ENCODE peak calls at places on chromosome 21, in eight cellular contexts. One of them, this sample, is unnamed.

GRCh38 chr21:34302496-34302895 is 61.3 kb upstream of the KCNE2 start:
- DNase-seq in NAMALWA: no peak
- DNase-seq in EL: no peak
- DNase-seq in stimulated activated CD4-positive, alpha-beta T cell treated with anti-CD3 and anti-CD28 coated beads, Interleukin-4, amount 100 ng/mL, for 4 hours: no peak
- DNase-seq in NCI-H1092: no peak
- DNase-seq in NCI-H774: no peak
- DNase-seq in cardiac fibroblast: no peak
- DNase-seq in DMS153: no peak
- DNase-seq in this sample: no peak

GRCh38 chr21:34205811-34206635 is 132.6 kb downstream of the MRPS6 start:
- DNase-seq in NAMALWA: peak; percentile 2
- DNase-seq in EL: no peak
- DNase-seq in stimulated activated CD4-positive, alpha-beta T cell treated with anti-CD3 and anti-CD28 coated beads, Interleukin-4, amount 100 ng/mL, for 4 hours: no peak
- DNase-seq in NCI-H1092: peak; percentile 82
- DNase-seq in NCI-H774: peak; percentile 9
- DNase-seq in cardiac fibroblast: no peak
- DNase-seq in DMS153: no peak
- DNase-seq in this sample: no peak

GRCh38 chr21:26130249-26130896 is 40.2 kb downstream of the APP start:
- DNase-seq in NAMALWA: no peak
- DNase-seq in EL: peak; percentile 73
- DNase-seq in stimulated activated CD4-positive, alpha-beta T cell treated with anti-CD3 and anti-CD28 coated beads, Interleukin-4, amount 100 ng/mL, for 4 hours: no peak
- DNase-seq in NCI-H1092: no peak
- DNase-seq in NCI-H774: no peak
- DNase-seq in cardiac fibroblast: peak; percentile 80
- DNase-seq in DMS153: no peak
- DNase-seq in this sample: no peak

GRCh38 chr21:33458861-33459260 is 20.9 kb downstream of the TMEM50B start:
- DNase-seq in NAMALWA: no peak
- DNase-seq in EL: peak; percentile 25
- DNase-seq in stimulated activated CD4-positive, alpha-beta T cell treated with anti-CD3 and anti-CD28 coated beads, Interleukin-4, amount 100 ng/mL, for 4 hours: no peak
- DNase-seq in NCI-H1092: no peak
- DNase-seq in NCI-H774: no peak
- DNase-seq in cardiac fibroblast: no peak
- DNase-seq in DMS153: no peak
- DNase-seq in this sample: no peak

GRCh38 chr21:45454081-45454923 is 49.3 kb downstream of the COL18A1 start:
- DNase-seq in NAMALWA: no peak
- DNase-seq in EL: no peak
- DNase-seq in stimulated activated CD4-positive, alpha-beta T cell treated with anti-CD3 and anti-CD28 coated beads, Interleukin-4, amount 100 ng/mL, for 4 hours: no peak
- DNase-seq in NCI-H1092: no peak
- DNase-seq in NCI-H774: no peak
- DNase-seq in cardiac fibroblast: peak; percentile 33
- DNase-seq in DMS153: no peak
- DNase-seq in this sample: no peak

GRCh38 chr21:28391938-28392337 is 600.7 kb downstream of the LTN1 start:
- DNase-seq in NAMALWA: no peak
- DNase-seq in EL: no peak
- DNase-seq in stimulated activated CD4-positive, alpha-beta T cell treated with anti-CD3 and anti-CD28 coated beads, Interleukin-4, amount 100 ng/mL, for 4 hours: no peak
- DNase-seq in NCI-H1092: no peak
- DNase-seq in NCI-H774: no peak
- DNase-seq in cardiac fibroblast: no peak
- DNase-seq in DMS153: no peak
- DNase-seq in this sample: no peak

GRCh38 chr21:42535602-42536171 is 22.0 kb downstream of the SLC37A1 start:
- DNase-seq in NAMALWA: peak; percentile 76
- DNase-seq in EL: no peak
- DNase-seq in stimulated activated CD4-positive, alpha-beta T cell treated with anti-CD3 and anti-CD28 coated beads, Interleukin-4, amount 100 ng/mL, for 4 hours: no peak
- DNase-seq in NCI-H1092: no peak
- DNase-seq in NCI-H774: no peak
- DNase-seq in cardiac fibroblast: no peak
- DNase-seq in DMS153: peak; percentile 59
- DNase-seq in this sample: no peak

GRCh38 chr21:14752006-14752909 is 206.1 kb upstream of the SAMSN1 start:
- DNase-seq in NAMALWA: no peak
- DNase-seq in EL: no peak
- DNase-seq in stimulated activated CD4-positive, alpha-beta T cell treated with anti-CD3 and anti-CD28 coated beads, Interleukin-4, amount 100 ng/mL, for 4 hours: no peak
- DNase-seq in NCI-H1092: no peak
- DNase-seq in NCI-H774: no peak
- DNase-seq in cardiac fibroblast: no peak
- DNase-seq in DMS153: no peak
- DNase-seq in this sample: no peak

GRCh38 chr21:28592205-28592845 is 400.4 kb downstream of the LTN1 start:
- DNase-seq in NAMALWA: no peak
- DNase-seq in EL: no peak
- DNase-seq in stimulated activated CD4-positive, alpha-beta T cell treated with anti-CD3 and anti-CD28 coated beads, Interleukin-4, amount 100 ng/mL, for 4 hours: no peak
- DNase-seq in NCI-H1092: no peak
- DNase-seq in NCI-H774: no peak
- DNase-seq in cardiac fibroblast: no peak
- DNase-seq in DMS153: no peak
- DNase-seq in this sample: no peak

GRCh38 chr21:41537356-41537755 is 29.4 kb upstream of the TMPRSS2 start:
- DNase-seq in NAMALWA: no peak
- DNase-seq in EL: no peak
- DNase-seq in stimulated activated CD4-positive, alpha-beta T cell treated with anti-CD3 and anti-CD28 coated beads, Interleukin-4, amount 100 ng/mL, for 4 hours: no peak
- DNase-seq in NCI-H1092: no peak
- DNase-seq in NCI-H774: no peak
- DNase-seq in cardiac fibroblast: no peak
- DNase-seq in DMS153: no peak
- DNase-seq in this sample: no peak

GRCh38 chr21:36706951-36707762 is 8.2 kb downstream of the SIM2 start:
- DNase-seq in NAMALWA: no peak
- DNase-seq in EL: no peak
- DNase-seq in stimulated activated CD4-positive, alpha-beta T cell treated with anti-CD3 and anti-CD28 coated beads, Interleukin-4, amount 100 ng/mL, for 4 hours: no peak
- DNase-seq in NCI-H1092: no peak
- DNase-seq in NCI-H774: no peak
- DNase-seq in cardiac fibroblast: no peak
- DNase-seq in DMS153: no peak
- DNase-seq in this sample: peak; percentile 30

GRCh38 chr21:40191196-40191595 is 324.0 kb downstream of the PCP4 start:
- DNase-seq in NAMALWA: no peak
- DNase-seq in EL: no peak
- DNase-seq in stimulated activated CD4-positive, alpha-beta T cell treated with anti-CD3 and anti-CD28 coated beads, Interleukin-4, amount 100 ng/mL, for 4 hours: no peak
- DNase-seq in NCI-H1092: no peak
- DNase-seq in NCI-H774: no peak
- DNase-seq in cardiac fibroblast: no peak
- DNase-seq in DMS153: no peak
- DNase-seq in this sample: no peak

GRCh38 chr21:41783476-41784150 is 16.8 kb upstream of the RIPK4 start:
- DNase-seq in NAMALWA: no peak
- DNase-seq in EL: peak; percentile 88
- DNase-seq in stimulated activated CD4-positive, alpha-beta T cell treated with anti-CD3 and anti-CD28 coated beads, Interleukin-4, amount 100 ng/mL, for 4 hours: no peak
- DNase-seq in NCI-H1092: peak; percentile 29
- DNase-seq in NCI-H774: peak; percentile 29
- DNase-seq in cardiac fibroblast: no peak
- DNase-seq in DMS153: peak; percentile 52
- DNase-seq in this sample: no peak

GRCh38 chr21:24868117-24868516 is 739.2 kb downstream of the MRPL39 start:
- DNase-seq in NAMALWA: no peak
- DNase-seq in EL: no peak
- DNase-seq in stimulated activated CD4-positive, alpha-beta T cell treated with anti-CD3 and anti-CD28 coated beads, Interleukin-4, amount 100 ng/mL, for 4 hours: no peak
- DNase-seq in NCI-H1092: no peak
- DNase-seq in NCI-H774: no peak
- DNase-seq in cardiac fibroblast: no peak
- DNase-seq in DMS153: no peak
- DNase-seq in this sample: no peak

GRCh38 chr21:22115746-22116145 is 1117.5 kb downstream of the NCAM2 start:
- DNase-seq in NAMALWA: no peak
- DNase-seq in EL: no peak
- DNase-seq in stimulated activated CD4-positive, alpha-beta T cell treated with anti-CD3 and anti-CD28 coated beads, Interleukin-4, amount 100 ng/mL, for 4 hours: no peak
- DNase-seq in NCI-H1092: no peak
- DNase-seq in NCI-H774: peak; percentile 33
- DNase-seq in cardiac fibroblast: no peak
- DNase-seq in DMS153: no peak
- DNase-seq in this sample: no peak

GRCh38 chr21:41548781-41549180 is 40.8 kb upstream of the TMPRSS2 start:
- DNase-seq in NAMALWA: no peak
- DNase-seq in EL: no peak
- DNase-seq in stimulated activated CD4-positive, alpha-beta T cell treated with anti-CD3 and anti-CD28 coated beads, Interleukin-4, amount 100 ng/mL, for 4 hours: no peak
- DNase-seq in NCI-H1092: no peak
- DNase-seq in NCI-H774: no peak
- DNase-seq in cardiac fibroblast: no peak
- DNase-seq in DMS153: no peak
- DNase-seq in this sample: no peak

GRCh38 chr21:44533121-44533890 is 6.7 kb downstream of the KRTAP10-1 start:
- DNase-seq in NAMALWA: no peak
- DNase-seq in EL: no peak
- DNase-seq in stimulated activated CD4-positive, alpha-beta T cell treated with anti-CD3 and anti-CD28 coated beads, Interleukin-4, amount 100 ng/mL, for 4 hours: no peak
- DNase-seq in NCI-H1092: no peak
- DNase-seq in NCI-H774: no peak
- DNase-seq in cardiac fibroblast: no peak
- DNase-seq in DMS153: no peak
- DNase-seq in this sample: no peak

GRCh38 chr21:25639167-25639921 is at the start of gene JAM2:
- DNase-seq in NAMALWA: peak; percentile 42
- DNase-seq in EL: peak; percentile 59
- DNase-seq in stimulated activated CD4-positive, alpha-beta T cell treated with anti-CD3 and anti-CD28 coated beads, Interleukin-4, amount 100 ng/mL, for 4 hours: peak; percentile 42
- DNase-seq in NCI-H1092: peak; percentile 23
- DNase-seq in NCI-H774: no peak
- DNase-seq in cardiac fibroblast: peak; percentile 12
- DNase-seq in DMS153: no peak
- DNase-seq in this sample: peak; percentile 57

GRCh38 chr21:32726742-32727477 is 903 bp downstream of the SYNJ1 start:
- DNase-seq in NAMALWA: peak; percentile 40
- DNase-seq in EL: peak; percentile 47
- DNase-seq in stimulated activated CD4-positive, alpha-beta T cell treated with anti-CD3 and anti-CD28 coated beads, Interleukin-4, amount 100 ng/mL, for 4 hours: no peak
- DNase-seq in NCI-H1092: no peak
- DNase-seq in NCI-H774: no peak
- DNase-seq in cardiac fibroblast: peak; percentile 32
- DNase-seq in DMS153: no peak
- DNase-seq in this sample: peak; percentile 28

GRCh38 chr21:35840949-35841348 is 219.4 kb downstream of the SETD4 start:
- DNase-seq in NAMALWA: no peak
- DNase-seq in EL: no peak
- DNase-seq in stimulated activated CD4-positive, alpha-beta T cell treated with anti-CD3 and anti-CD28 coated beads, Interleukin-4, amount 100 ng/mL, for 4 hours: no peak
- DNase-seq in NCI-H1092: no peak
- DNase-seq in NCI-H774: no peak
- DNase-seq in cardiac fibroblast: no peak
- DNase-seq in DMS153: peak; percentile 7
- DNase-seq in this sample: no peak

GRCh38 chr21:30336596-30336995 is 898 bp downstream of the KRTAP27-1 start:
- DNase-seq in NAMALWA: no peak
- DNase-seq in EL: no peak
- DNase-seq in stimulated activated CD4-positive, alpha-beta T cell treated with anti-CD3 and anti-CD28 coated beads, Interleukin-4, amount 100 ng/mL, for 4 hours: no peak
- DNase-seq in NCI-H1092: no peak
- DNase-seq in NCI-H774: no peak
- DNase-seq in cardiac fibroblast: peak; percentile 61
- DNase-seq in DMS153: no peak
- DNase-seq in this sample: no peak

GRCh38 chr21:36966846-36967657 is 583 bp upstream of the HLCS start:
- DNase-seq in NAMALWA: peak; percentile 27
- DNase-seq in EL: no peak
- DNase-seq in stimulated activated CD4-positive, alpha-beta T cell treated with anti-CD3 and anti-CD28 coated beads, Interleukin-4, amount 100 ng/mL, for 4 hours: no peak
- DNase-seq in NCI-H1092: no peak
- DNase-seq in NCI-H774: no peak
- DNase-seq in cardiac fibroblast: peak; percentile 25
- DNase-seq in DMS153: no peak
- DNase-seq in this sample: peak; percentile 33

GRCh38 chr21:44846485-44847260 is 26.8 kb downstream of the PTTG1IP start:
- DNase-seq in NAMALWA: no peak
- DNase-seq in EL: peak; percentile 54
- DNase-seq in stimulated activated CD4-positive, alpha-beta T cell treated with anti-CD3 and anti-CD28 coated beads, Interleukin-4, amount 100 ng/mL, for 4 hours: peak; percentile 33
- DNase-seq in NCI-H1092: peak; percentile 19
- DNase-seq in NCI-H774: no peak
- DNase-seq in cardiac fibroblast: peak; percentile 56
- DNase-seq in DMS153: no peak
- DNase-seq in this sample: peak; percentile 61

GRCh38 chr21:46437096-46437498 is 21.6 kb upstream of the DIP2A start:
- DNase-seq in NAMALWA: no peak
- DNase-seq in EL: no peak
- DNase-seq in stimulated activated CD4-positive, alpha-beta T cell treated with anti-CD3 and anti-CD28 coated beads, Interleukin-4, amount 100 ng/mL, for 4 hours: no peak
- DNase-seq in NCI-H1092: no peak
- DNase-seq in NCI-H774: no peak
- DNase-seq in cardiac fibroblast: no peak
- DNase-seq in DMS153: no peak
- DNase-seq in this sample: no peak

GRCh38 chr21:45588086-45588825 is 46.0 kb upstream of the SLC19A1 start:
- DNase-seq in NAMALWA: no peak
- DNase-seq in EL: no peak
- DNase-seq in stimulated activated CD4-positive, alpha-beta T cell treated with anti-CD3 and anti-CD28 coated beads, Interleukin-4, amount 100 ng/mL, for 4 hours: no peak
- DNase-seq in NCI-H1092: no peak
- DNase-seq in NCI-H774: no peak
- DNase-seq in cardiac fibroblast: no peak
- DNase-seq in DMS153: no peak
- DNase-seq in this sample: no peak

GRCh38 chr21:43281661-43282357 is 113.0 kb downstream of the CRYAA start:
- DNase-seq in NAMALWA: no peak
- DNase-seq in EL: no peak
- DNase-seq in stimulated activated CD4-positive, alpha-beta T cell treated with anti-CD3 and anti-CD28 coated beads, Interleukin-4, amount 100 ng/mL, for 4 hours: no peak
- DNase-seq in NCI-H1092: no peak
- DNase-seq in NCI-H774: no peak
- DNase-seq in cardiac fibroblast: no peak
- DNase-seq in DMS153: no peak
- DNase-seq in this sample: no peak

GRCh38 chr21:46199436-46200373 is 15.4 kb upstream of the SPATC1L start:
- DNase-seq in NAMALWA: no peak
- DNase-seq in EL: no peak
- DNase-seq in stimulated activated CD4-positive, alpha-beta T cell treated with anti-CD3 and anti-CD28 coated beads, Interleukin-4, amount 100 ng/mL, for 4 hours: no peak
- DNase-seq in NCI-H1092: no peak
- DNase-seq in NCI-H774: no peak
- DNase-seq in cardiac fibroblast: no peak
- DNase-seq in DMS153: no peak
- DNase-seq in this sample: no peak

GRCh38 chr21:32756096-32756495 is 15.5 kb downstream of the PAXBP1 start:
- DNase-seq in NAMALWA: no peak
- DNase-seq in EL: no peak
- DNase-seq in stimulated activated CD4-positive, alpha-beta T cell treated with anti-CD3 and anti-CD28 coated beads, Interleukin-4, amount 100 ng/mL, for 4 hours: no peak
- DNase-seq in NCI-H1092: no peak
- DNase-seq in NCI-H774: no peak
- DNase-seq in cardiac fibroblast: no peak
- DNase-seq in DMS153: no peak
- DNase-seq in this sample: no peak

GRCh38 chr21:34200288-34200905 is 127.0 kb downstream of the MRPS6 start:
- DNase-seq in NAMALWA: no peak
- DNase-seq in EL: no peak
- DNase-seq in stimulated activated CD4-positive, alpha-beta T cell treated with anti-CD3 and anti-CD28 coated beads, Interleukin-4, amount 100 ng/mL, for 4 hours: no peak
- DNase-seq in NCI-H1092: no peak
- DNase-seq in NCI-H774: no peak
- DNase-seq in cardiac fibroblast: peak; percentile 63
- DNase-seq in DMS153: no peak
- DNase-seq in this sample: no peak